ENCODE peak calls at places on chromosomes 6 and 20, in eight cellular contexts. E, Y, I, Q, D, L, U and F are unnamed samples.

GRCh38 chr6:168206186-168206585 is 113.4 kb downstream of the DACT2 start:
- DNase-seq in Y (no peak), I (no peak), E (no peak), Q (no peak), U (no peak), D (no peak), L (no peak), F (no peak)

GRCh38 chr6:126143650-126144260 is 157.4 kb downstream of the TRMT11 start:
- DNase-seq in U (no peak), Y (no peak), I (peak), Q (no peak), E (no peak), L (no peak), D (no peak), F (peak)

GRCh38 chr6:82298012-82298411 is 50.5 kb upstream of the IBTK start:
- DNase-seq in L (no peak), I (peak), E (no peak), D (no peak), U (no peak), Q (no peak), Y (no peak), F (peak)

GRCh38 chr6:161443868-161444267 is 170.0 kb upstream of the AGPAT4 start:
- DNase-seq in E (no peak), Q (no peak), Y (no peak), I (peak), L (peak), D (no peak), U (no peak), F (no peak)

GRCh38 chr6:108359901-108360882 is 65.3 kb downstream of the AFG1L start:
- DNase-seq in U (no peak), D (no peak), Q (no peak), Y (no peak), I (peak), E (no peak), L (no peak), F (peak)

GRCh38 chr20:37986063-37986858 is 47.0 kb downstream of the TTI1 start:
- DNase-seq in Q (no peak), L (no peak), Y (no peak), D (no peak), E (no peak), I (no peak), U (no peak), F (no peak)

GRCh38 chr6:74075323-74075722 is 379.3 kb downstream of the CD109 start:
- DNase-seq in L (peak), Y (no peak), U (no peak), Q (peak), I (no peak), E (peak), D (no peak), F (peak)

GRCh38 chr20:44008806-44009678 is 94.4 kb downstream of the TOX2 start:
- DNase-seq in L (no peak), Q (no peak), Y (no peak), I (no peak), D (no peak), E (no peak), U (no peak), F (no peak)

GRCh38 chr6:127291495-127291894 is 24.8 kb downstream of the RNF146 start:
- DNase-seq in I (no peak), U (no peak), D (no peak), Y (no peak), E (no peak), Q (no peak), L (no peak), F (no peak)

GRCh38 chr6:14630136-14630535 is 512.6 kb downstream of the CD83 start:
- DNase-seq in L (no peak), Y (no peak), E (no peak), D (no peak), Q (no peak), I (no peak), U (no peak), F (no peak)

GRCh38 chr20:50346372-50347347 is 156.0 kb downstream of the CEBPB start:
- DNase-seq in Y (no peak), D (no peak), Q (peak), U (peak), E (peak), I (peak), L (peak), F (peak)

GRCh38 chr6:143569035-143569434 is 57.5 kb upstream of the FUCA2 start:
- DNase-seq in Y (no peak), Q (no peak), I (peak), D (no peak), U (no peak), E (no peak), L (peak), F (peak)

GRCh38 chr6:48766349-48766748 is 655.4 kb upstream of the PTCHD4 start:
- DNase-seq in U (no peak), I (peak), Y (no peak), E (no peak), L (no peak), Q (no peak), D (peak), F (peak)

GRCh38 chr6:154502564-154502963 is 7.9 kb downstream of the CNKSR3 start:
- DNase-seq in U (no peak), I (no peak), Q (no peak), E (no peak), Y (no peak), L (no peak), D (no peak), F (no peak)

GRCh38 chr6:154498340-154498934 is 12.0 kb downstream of the CNKSR3 start:
- DNase-seq in Y (no peak), I (peak), E (no peak), D (no peak), Q (no peak), U (no peak), L (no peak), F (no peak)

GRCh38 chr6:154499854-154500589 is 10.5 kb downstream of the CNKSR3 start:
- DNase-seq in U (no peak), D (no peak), Y (no peak), I (no peak), L (no peak), Q (no peak), E (no peak), F (no peak)

GRCh38 chr6:154501287-154501868 is 9.1 kb downstream of the CNKSR3 start:
- DNase-seq in L (no peak), U (no peak), E (no peak), I (no peak), Q (no peak), Y (no peak), D (no peak), F (no peak)

DNA sequence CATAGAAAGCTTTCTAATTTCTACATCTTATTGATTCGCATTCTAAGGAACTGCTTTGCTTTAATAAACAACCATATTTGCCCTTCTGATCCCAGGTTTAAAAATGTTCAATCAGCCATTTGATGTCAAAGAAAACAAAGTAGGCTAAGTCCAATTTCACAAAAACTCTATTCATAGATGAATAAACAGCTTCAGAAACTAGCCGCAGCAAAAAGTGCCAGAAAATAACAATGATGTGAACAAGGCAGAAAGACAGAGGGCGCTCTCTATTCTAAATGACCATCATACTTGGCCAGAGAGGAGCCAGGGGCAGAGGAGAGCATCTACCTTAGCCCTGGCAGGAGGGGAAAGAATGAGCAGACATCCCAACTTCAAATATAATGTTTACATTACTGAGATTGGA is 9.7 kb downstream of the CNKSR3 start:
- DNase-seq in Q (no peak), Y (no peak), U (no peak), I (no peak), L (no peak), E (no peak), D (no peak), F (no peak)
- TF ChIP-seq CTCF in Q (no peak), Y (peak), U (peak), I (peak), L (peak), E (no peak), D (peak), F (peak)

GRCh38 chr20:3749689-3750639 is 17.5 kb downstream of the HSPA12B start:
- DNase-seq in E (no peak), L (no peak), D (no peak), I (peak), Q (no peak), Y (no peak), U (peak), F (no peak)
- H3K4me3 ChIP-seq in E (no peak), L (peak), D (no peak), I (no peak), Q (no peak), Y (peak), U (no peak), F (no peak)

GRCh38 chr6:46652603-46653438 is at the start of the genes CYP39A1 and SLC25A27:
- DNase-seq in U (peak), Y (peak), L (peak), I (peak), D (peak), E (peak), Q (peak), F (peak)
- TF ChIP-seq CTCF in U (no peak), Y (no peak), L (no peak), I (no peak), D (no peak), E (no peak), Q (no peak), F (no peak)

GRCh38 chr6:96926425-96926824 is 1.9 kb downstream of the KLHL32 start:
- DNase-seq in E (no peak), U (no peak), Y (no peak), D (no peak), Q (no peak), I (no peak), L (no peak), F (no peak)

GRCh38 chr6:96927660-96928059 is 3.1 kb downstream of the KLHL32 start:
- DNase-seq in I (no peak), Q (no peak), L (no peak), E (no peak), Y (no peak), U (no peak), D (no peak), F (no peak)

GRCh38 chr6:96923400-96923799 is 1.1 kb upstream of the KLHL32 start:
- DNase-seq in E (no peak), Y (no peak), U (no peak), D (no peak), L (no peak), I (no peak), Q (no peak), F (no peak)

GRCh38 chr6:96923871-96924493 is 546 bp upstream of the KLHL32 start:
- DNase-seq in L (no peak), U (no peak), Q (no peak), D (no peak), I (no peak), E (no peak), Y (no peak), F (peak)

GRCh38 chr6:96925290-96925687 is 761 bp downstream of the KLHL32 start:
- DNase-seq in E (no peak), U (no peak), L (no peak), I (no peak), Q (no peak), D (no peak), Y (no peak), F (no peak)
- H3K4me3 ChIP-seq in E (no peak), U (peak), L (peak), I (no peak), Q (peak), D (peak), Y (peak), F (peak)

DNA sequence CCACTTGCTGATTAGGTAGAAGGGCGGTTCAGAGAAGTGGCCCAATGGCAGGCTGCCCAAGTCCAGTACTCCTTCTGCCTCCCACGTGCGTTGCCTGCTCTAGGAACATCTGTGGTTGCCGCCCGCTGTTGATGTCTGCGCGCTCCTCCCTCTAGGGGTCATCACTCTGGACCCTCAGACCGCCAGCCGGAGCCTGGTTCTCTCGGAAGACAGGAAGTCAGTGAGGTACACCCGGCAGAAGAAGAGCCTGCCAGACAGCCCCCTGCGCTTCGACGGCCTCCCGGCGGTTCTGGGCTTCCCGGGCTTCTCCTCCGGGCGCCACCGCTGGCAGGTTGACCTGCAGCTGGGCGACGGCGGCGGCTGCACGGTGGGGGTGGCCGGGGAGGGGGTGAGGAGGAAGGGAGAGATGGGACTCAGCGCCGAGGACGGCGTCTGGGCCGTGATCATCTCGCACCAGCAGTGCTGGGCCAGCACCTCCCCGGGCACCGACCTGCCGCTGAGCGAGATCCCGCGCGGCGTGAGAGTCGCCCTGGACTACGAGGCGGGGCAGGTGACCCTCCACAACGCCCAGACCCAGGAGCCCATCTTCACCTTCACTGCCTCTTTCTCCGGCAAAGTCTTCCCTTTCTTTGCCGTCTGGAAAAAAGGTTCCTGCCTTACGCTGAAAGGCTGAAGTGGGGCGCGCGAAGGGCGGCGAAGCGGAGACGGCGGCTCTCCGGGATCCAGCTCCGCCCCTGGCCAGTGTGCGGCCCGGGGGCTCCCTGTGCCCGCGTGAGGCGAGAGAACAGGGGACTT is 8.5 kb downstream of the TRIM15 start:
- DNase-seq in U (peak), Q (no peak), I (peak), D (no peak), E (no peak), L (no peak), Y (no peak), F (peak)
- TF ChIP-seq CTCF in U (no peak), Q (no peak), I (no peak), D (no peak), E (no peak), L (no peak), Y (no peak), F (peak)

GRCh38 chr6:84763397-84764331 is 734 bp downstream of the TBX18 start:
- DNase-seq in D (no peak), L (peak), Y (peak), I (peak), E (no peak), U (peak), Q (peak), F (peak)
- H3K4me3 ChIP-seq in D (peak), L (peak), Y (peak), I (peak), E (peak), U (peak), Q (peak), F (peak)